ENCODE peak calls at places on chromosome 7, in four cellular contexts. A is psoas muscle, W is endodermal cell, D is GM23248. B is an unnamed sample. For H3K4me1, the result is how much of the 10 kb centered on the place peaks cover.

GRCh38 chr7:29607889-29608288 is 44.3 kb downstream of the PRR15 start:
- DNase-seq in W (no peak), A (no peak), D (peak), B (peak)

GRCh38 chr7:37729160-37729559 is 45.6 kb downstream of the GPR141 start:
- DNase-seq in A (no peak), W (no peak), D (no peak), B (no peak)

GRCh38 chr7:139618482-139619366 is 95.2 kb downstream of the CLEC2L start:
- DNase-seq in W (peak), A (no peak), D (peak), B (peak)

GRCh38 chr7:69796421-69796820 is 198.1 kb downstream of the AUTS2 start:
- DNase-seq in D (no peak), W (no peak), A (no peak), B (no peak)

GRCh38 chr7:45267262-45267661 is 109.7 kb downstream of the RAMP3 start:
- DNase-seq in W (peak), A (no peak), D (peak), B (no peak)

GRCh38 chr7:13321321-13321720 is 633.9 kb downstream of the ARL4A start:
- DNase-seq in W (no peak), D (peak), A (no peak), B (no peak)

GRCh38 chr7:17144313-17144712 is 154.1 kb upstream of the AHR start:
- DNase-seq in A (no peak), W (no peak), D (peak), B (peak)

GRCh38 chr7:157355784-157356511 is 19.1 kb downstream of the DNAJB6 start:
- DNase-seq in A (peak), D (peak), W (no peak), B (no peak)

GRCh38 chr7:85014936-85015335 is 171.9 kb downstream of the SEMA3D start:
- DNase-seq in A (no peak), W (no peak), D (no peak), B (no peak)

GRCh38 chr7:91239171-91239604 is 25.0 kb upstream of the FZD1 start:
- DNase-seq in A (no peak), W (no peak), D (peak), B (no peak)

GRCh38 chr7:155863721-155864151 is 51.5 kb upstream of the SHH start:
- DNase-seq in A (no peak), D (no peak), W (peak), B (no peak)

GRCh38 chr7:139232377-139232717 is 1.3 kb downstream of the UBN2 start:
- DNase-seq in A (no peak), D (no peak), W (no peak), B (no peak)

GRCh38 chr7:19392246-19392645 is 247.0 kb upstream of the FERD3L start:
- DNase-seq in D (peak), A (no peak), W (no peak), B (no peak)

DNA sequence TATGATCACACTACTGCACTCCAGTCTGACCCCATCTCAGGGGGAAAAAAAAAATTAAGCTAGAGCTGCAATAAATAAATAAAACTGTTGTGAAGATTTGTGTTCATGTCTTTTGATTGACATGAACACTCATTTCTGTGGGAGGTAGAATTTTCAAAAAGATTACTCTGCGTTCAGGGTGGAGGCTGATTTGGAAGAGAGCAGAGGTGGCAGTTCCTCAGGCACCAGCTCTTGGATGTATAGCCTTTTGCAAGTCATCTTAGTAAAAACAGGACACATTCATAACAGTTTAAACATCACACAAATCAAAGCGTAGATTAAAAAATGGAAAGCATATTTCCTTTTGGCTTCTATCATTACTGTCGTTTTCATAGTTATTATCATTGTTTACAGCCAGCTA is 243.5 kb upstream of the LRGUK start:
- DNase-seq in W (no peak), A (no peak), D (no peak), B (no peak)
- H3K4me1 ChIP-seq in W (under half), A (under half), D (under half), B (under half)

DNA sequence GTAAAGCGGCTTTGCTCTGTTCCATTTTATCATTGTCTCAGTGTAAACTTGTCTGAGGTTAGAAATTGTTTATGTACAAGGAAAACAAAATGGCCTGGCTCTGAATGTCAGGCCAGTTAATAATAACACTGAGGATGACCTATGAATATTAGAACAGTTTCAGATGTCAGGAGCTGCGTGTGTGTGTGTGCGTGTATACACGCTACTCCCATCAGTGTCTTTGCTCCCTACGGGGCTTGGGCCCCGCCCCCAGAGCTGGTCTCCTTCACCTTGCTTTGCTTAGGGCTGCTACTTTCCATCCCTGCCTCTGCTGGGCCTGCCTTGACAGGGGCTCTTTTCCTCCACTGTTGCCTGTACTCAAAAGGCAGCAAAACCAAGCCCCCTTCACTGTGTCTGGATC is 142.3 kb upstream of the BET1 start:
- DNase-seq in D (no peak), A (no peak), W (peak), B (no peak)
- H3K4me1 ChIP-seq in D (under half), A (under half), W (under half), B (under half)

DNA sequence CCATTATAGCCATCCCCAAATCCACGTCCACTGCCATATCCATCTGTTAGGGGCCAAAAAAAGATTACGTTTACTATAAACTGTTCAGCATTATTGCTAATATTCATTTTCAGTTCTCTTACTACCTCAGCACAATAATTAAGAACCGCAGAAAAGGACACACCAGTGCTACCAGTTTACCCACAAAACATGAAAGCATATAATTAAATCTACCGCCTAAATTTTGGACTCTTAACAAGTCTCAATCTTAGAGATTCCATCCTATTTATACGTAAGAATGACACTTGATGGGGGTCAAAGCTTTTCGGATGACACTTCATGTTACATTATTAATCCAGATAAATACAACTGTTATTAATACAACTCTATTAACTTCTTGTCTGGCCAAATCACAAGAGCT is 4.7 kb downstream of the HNRNPA2B1 start:
- DNase-seq in W (no peak), D (no peak), A (no peak), B (no peak)
- H3K4me1 ChIP-seq in W (under half), D (under half), A (half or more), B (under half)

GRCh38 chr7:5607958-5608656 is 173.4 kb downstream of the RNF216 start:
- DNase-seq in W (peak), D (peak), A (no peak), B (no peak)
- H3K4me1 ChIP-seq in W (under half), D (under half), A (under half), B (under half)

GRCh38 chr7:117225536-117225935 is 97.3 kb downstream of the WNT2 start:
- DNase-seq in A (no peak), D (no peak), W (peak), B (no peak)
- H3K4me1 ChIP-seq in A (under half), D (under half), W (under half), B (under half)

DNA sequence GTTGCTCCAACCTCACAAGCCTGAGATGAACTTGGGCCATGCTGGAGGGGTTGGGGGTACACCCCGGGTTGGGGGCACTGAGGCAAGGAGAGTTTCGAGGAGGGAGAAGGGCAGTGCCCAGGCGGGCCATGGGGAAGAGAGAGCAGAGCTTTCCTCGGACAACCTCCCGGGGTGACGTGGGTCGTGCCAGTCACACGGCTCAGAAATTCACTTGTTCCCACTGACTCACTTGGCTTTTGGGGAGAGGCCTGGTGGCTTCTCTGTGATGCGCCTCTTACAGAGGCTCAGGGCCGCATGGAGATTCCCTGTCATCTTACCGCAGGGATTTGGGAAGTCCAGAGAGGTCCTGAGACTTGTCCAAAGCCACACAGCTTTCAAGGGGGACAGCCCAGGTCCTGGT is 2.9 kb downstream of the LAT2 start:
- DNase-seq in D (no peak), A (no peak), W (no peak), B (no peak)
- H3K4me1 ChIP-seq in D (under half), A (under half), W (under half), B (under half)

DNA sequence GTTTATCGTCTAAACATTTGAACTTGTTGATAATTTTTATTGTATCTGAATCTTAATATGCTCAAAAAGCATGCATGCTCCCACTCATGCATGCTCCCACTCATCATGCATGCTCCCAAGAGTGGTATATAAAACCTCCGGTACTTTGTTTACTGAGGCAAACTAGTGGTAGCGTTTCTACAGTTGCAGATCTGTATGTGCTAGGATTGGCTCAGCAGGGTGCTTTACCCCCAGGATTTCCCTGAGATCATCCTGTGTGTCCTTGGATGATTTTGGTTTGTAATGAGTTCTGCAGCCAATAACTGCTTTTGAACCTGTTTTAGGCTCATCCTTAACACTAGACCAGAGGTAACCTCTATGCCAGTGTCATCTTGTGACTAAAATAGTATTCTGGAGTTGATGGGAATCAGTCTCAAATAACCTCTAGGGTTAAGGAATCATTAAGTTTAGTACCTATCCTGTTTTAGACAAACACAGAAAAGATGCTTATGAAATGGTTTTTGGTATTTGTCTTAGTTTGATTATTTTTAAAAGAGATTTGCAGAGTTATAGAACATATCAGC is 40.4 kb downstream of the PHTF2 start:
- DNase-seq in D (no peak), A (no peak), W (no peak), B (no peak)
- H3K4me1 ChIP-seq in D (under half), A (half or more), W (under half), B (under half)

GRCh38 chr7:148717266-148717793 is 18.6 kb downstream of the CUL1 start:
- DNase-seq in W (no peak), A (no peak), D (no peak), B (no peak)

GRCh38 chr7:148720472-148720871 is 21.8 kb downstream of the CUL1 start:
- DNase-seq in A (no peak), W (no peak), D (peak), B (no peak)

GRCh38 chr7:148721390-148721789 is 22.7 kb downstream of the CUL1 start:
- DNase-seq in W (no peak), D (no peak), A (no peak), B (no peak)

GRCh38 chr7:148719753-148720152 is 21.1 kb downstream of the CUL1 start:
- DNase-seq in D (no peak), W (no peak), A (no peak), B (no peak)

GRCh38 chr7:148718431-148718830 is 19.7 kb downstream of the CUL1 start:
- DNase-seq in A (no peak), W (no peak), D (no peak), B (no peak)
- H3K4me1 ChIP-seq in A (half or more), W (under half), D (under half), B (under half)

DNA sequence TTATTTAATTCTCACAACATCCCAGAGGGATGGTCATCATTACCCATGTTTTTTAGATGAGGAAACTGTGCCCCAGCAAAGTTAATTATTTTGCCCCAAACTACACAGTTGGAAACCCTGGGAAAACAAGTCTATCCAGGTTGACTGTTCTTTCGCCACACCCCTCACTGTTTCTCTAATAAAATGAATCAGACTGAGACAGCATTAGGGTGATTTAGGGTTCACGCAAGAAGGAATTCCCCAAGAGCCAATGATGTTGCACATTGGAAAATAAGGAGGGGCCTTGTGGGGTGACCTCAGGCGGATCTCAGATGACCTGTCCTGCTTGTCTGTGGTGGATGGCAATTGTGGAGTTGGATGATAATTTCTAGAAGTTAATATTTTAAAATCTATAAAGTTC is 135.7 kb upstream of the TBX20 start:
- DNase-seq in D (no peak), A (no peak), W (no peak), B (no peak)
- H3K4me1 ChIP-seq in D (under half), A (under half), W (under half), B (under half)

GRCh38 chr7:48097511-48098231 is 8.6 kb downstream of the UPP1 start:
- DNase-seq in D (peak), A (no peak), W (peak), B (no peak)
- H3K4me1 ChIP-seq in D (under half), A (under half), W (under half), B (under half)